ENCODE peak calls at places on chromosome 1, in four cellular contexts. N is kidney tubule cell, F is GM13977, R is osteocyte. C is an unnamed sample.

GRCh38 chr1:155017021-155017945 is 14.7 kb downstream of the ZBTB7B start:
- DNase-seq in R (peak), F (peak), N (peak), C (peak)

GRCh38 chr1:46039571-46040052 is 92.8 kb downstream of the PIK3R3 start:
- DNase-seq in N (peak), F (no peak), R (no peak), C (no peak)

GRCh38 chr1:39130297-39130696 is 74.2 kb upstream of the MACF1 start:
- DNase-seq in R (no peak), F (no peak), N (peak), C (no peak)

GRCh38 chr1:179786815-179787736 is 44.0 kb downstream of the FAM163A start:
- DNase-seq in F (no peak), R (no peak), N (no peak), C (no peak)

GRCh38 chr1:99594205-99594604 is 51.7 kb upstream of the PALMD start:
- DNase-seq in F (no peak), R (no peak), N (no peak), C (no peak)

GRCh38 chr1:54499097-54500029 is 48.7 kb upstream of the ACOT11 start:
- DNase-seq in N (peak), F (peak), R (no peak), C (no peak)

GRCh38 chr1:201348211-201348566 is 29.3 kb downstream of the TNNT2 start:
- DNase-seq in N (peak), F (peak), R (no peak), C (peak)

GRCh38 chr1:61162513-61163274 is 80.3 kb downstream of the NFIA start:
- DNase-seq in N (no peak), R (no peak), F (no peak), C (no peak)

GRCh38 chr1:40096977-40097782 is at the start of gene PPT1:
- DNase-seq in N (peak), R (peak), F (peak), C (peak)

GRCh38 chr1:154419620-154420020 is 14.5 kb downstream of the IL6R start:
- DNase-seq in R (peak), F (no peak), N (peak), C (no peak)

GRCh38 chr1:219066631-219067349 is 106.9 kb upstream of the LYPLAL1 start:
- DNase-seq in R (no peak), F (no peak), N (peak), C (peak)

GRCh38 chr1:29383972-29384371 is 147.7 kb downstream of the PTPRU start:
- DNase-seq in R (peak), F (no peak), N (peak), C (no peak)

GRCh38 chr1:150695561-150695960 is 1.4 kb downstream of the GOLPH3L start:
- DNase-seq in F (no peak), N (no peak), R (no peak), C (no peak)

GRCh38 chr1:145956776-145957442 is 908 bp downstream of the LIX1L start:
- DNase-seq in F (no peak), N (no peak), R (no peak), C (peak)

GRCh38 chr1:211089536-211089935 is 44.4 kb downstream of the KCNH1 start:
- DNase-seq in F (no peak), R (no peak), N (no peak), C (no peak)

GRCh38 chr1:20950689-20951088 is 163.6 kb upstream of the HP1BP3 start:
- DNase-seq in N (no peak), F (no peak), R (no peak), C (no peak)

GRCh38 chr1:230365723-230366307 is 60.3 kb downstream of the PGBD5 start:
- DNase-seq in R (no peak), F (no peak), N (no peak), C (no peak)

GRCh38 chr1:27594542-27595510 is 9.1 kb downstream of the AHDC1 start:
- DNase-seq in N (peak), R (no peak), F (peak), C (no peak)

GRCh38 chr1:237013608-237014007 is 9.4 kb upstream of the MT1HL1 start:
- DNase-seq in N (no peak), F (no peak), R (no peak), C (no peak)

GRCh38 chr1:35097224-35097623 is 18.0 kb downstream of the ZMYM1 start:
- DNase-seq in F (no peak), N (peak), R (no peak), C (no peak)

GRCh38 chr1:47262787-47263413 is 30.9 kb upstream of the TAL1 start:
- DNase-seq in N (peak), R (no peak), F (peak), C (peak)

GRCh38 chr1:211630236-211631081 is 45.0 kb downstream of the NEK2 start:
- DNase-seq in F (no peak), N (no peak), R (no peak), C (no peak)

GRCh38 chr1:22490309-22490708 is 38.7 kb downstream of the ZBTB40 start:
- DNase-seq in F (no peak), N (no peak), R (no peak), C (no peak)

GRCh38 chr1:205588691-205589445 is 42.9 kb downstream of the ELK4 start:
- DNase-seq in R (no peak), F (no peak), N (peak), C (peak)

GRCh38 chr1:28359592-28360239 is 9.8 kb upstream of the PHACTR4 start:
- DNase-seq in F (peak), N (peak), R (peak), C (peak)

GRCh38 chr1:223844521-223844961 is 1.2 kb downstream of the TP53BP2 start:
- DNase-seq in R (no peak), F (no peak), N (no peak), C (no peak)

GRCh38 chr1:97849350-97850339 is 71.2 kb downstream of the DPYD start:
- DNase-seq in R (no peak), F (no peak), N (peak), C (peak)

GRCh38 chr1:9845914-9846313 is 22.1 kb upstream of the CLSTN1 start:
- DNase-seq in F (no peak), N (no peak), R (no peak), C (no peak)

GRCh38 chr1:205344010-205344808 is 12.5 kb downstream of the KLHDC8A start:
- DNase-seq in R (no peak), N (peak), F (no peak), C (no peak)

GRCh38 chr1:25245809-25246599 is 1.2 kb downstream of the RSRP1 start:
- DNase-seq in N (peak), R (no peak), F (peak), C (peak)

GRCh38 chr1:236063919-236064673 is 794 bp downstream of the NID1 start:
- DNase-seq in R (no peak), N (peak), F (peak), C (peak)

GRCh38 chr1:205812271-205812877 is 624 bp downstream of the SLC41A1 start:
- DNase-seq in R (no peak), F (peak), N (no peak), C (no peak)

GRCh38 chr1:3174487-3175247 is 105.7 kb downstream of the PRDM16 start:
- DNase-seq in R (no peak), N (peak), F (no peak), C (no peak)

GRCh38 chr1:23625459-23625858 is 66.1 kb upstream of the RPL11 start:
- DNase-seq in R (no peak), F (peak), N (no peak), C (peak)

C was measured in GM12865.